ENCODE peak calls at places on chromosomes 1 and 21, in ten cellular contexts. One of them, this sample, is unnamed. For H3K9me3, the result is how much of the 10 kb centered on the place peaks cover.

GRCh38 chr1:85330711-85331290 is 54.4 kb upstream of the BCL10 start:
- DNase-seq in upper lobe of left lung: peak
- DNase-seq in naive thymus-derived CD4-positive, alpha-beta T cell: no peak
- DNase-seq in mammary epithelial cell: no peak
- DNase-seq in esophagus muscularis mucosa: no peak
- DNase-seq in colonic mucosa: no peak
- DNase-seq in cardiac muscle cell: no peak
- DNase-seq in thoracic aorta: peak
- DNase-seq in transverse colon: no peak
- DNase-seq in left ventricle myocardium inferior: peak
- DNase-seq in this sample: no peak

GRCh38 chr21:44800103-44800502 is 1.5 kb downstream of the UBE2G2 start:
- DNase-seq in thoracic aorta: no peak
- DNase-seq in mammary epithelial cell: peak
- DNase-seq in cardiac muscle cell: peak
- DNase-seq in colonic mucosa: peak
- DNase-seq in transverse colon: no peak
- DNase-seq in left ventricle myocardium inferior: no peak
- DNase-seq in naive thymus-derived CD4-positive, alpha-beta T cell: no peak
- DNase-seq in upper lobe of left lung: no peak
- DNase-seq in esophagus muscularis mucosa: no peak
- DNase-seq in this sample: no peak

GRCh38 chr1:39933956-39934941 is 20.7 kb upstream of the MFSD2A start:
- DNase-seq in transverse colon: peak
- DNase-seq in colonic mucosa: peak
- DNase-seq in upper lobe of left lung: peak
- DNase-seq in thoracic aorta: peak
- DNase-seq in mammary epithelial cell: peak
- DNase-seq in left ventricle myocardium inferior: peak
- DNase-seq in naive thymus-derived CD4-positive, alpha-beta T cell: no peak
- DNase-seq in cardiac muscle cell: no peak
- DNase-seq in esophagus muscularis mucosa: no peak
- DNase-seq in this sample: no peak

GRCh38 chr1:216596298-216596947 is 126.8 kb downstream of the ESRRG start:
- DNase-seq in esophagus muscularis mucosa: no peak
- DNase-seq in upper lobe of left lung: no peak
- DNase-seq in naive thymus-derived CD4-positive, alpha-beta T cell: no peak
- DNase-seq in cardiac muscle cell: peak
- DNase-seq in mammary epithelial cell: no peak
- DNase-seq in left ventricle myocardium inferior: no peak
- DNase-seq in transverse colon: no peak
- DNase-seq in thoracic aorta: no peak
- DNase-seq in colonic mucosa: no peak
- DNase-seq in this sample: no peak

GRCh38 chr1:24954631-24955030 is 24.6 kb upstream of the RUNX3 start:
- DNase-seq in left ventricle myocardium inferior: no peak
- DNase-seq in colonic mucosa: no peak
- DNase-seq in transverse colon: no peak
- DNase-seq in thoracic aorta: no peak
- DNase-seq in naive thymus-derived CD4-positive, alpha-beta T cell: no peak
- DNase-seq in cardiac muscle cell: no peak
- DNase-seq in upper lobe of left lung: no peak
- DNase-seq in esophagus muscularis mucosa: no peak
- DNase-seq in mammary epithelial cell: no peak
- DNase-seq in this sample: no peak

GRCh38 chr1:39826583-39826982 is 37.9 kb upstream of the BMP8B start:
- DNase-seq in upper lobe of left lung: no peak
- DNase-seq in left ventricle myocardium inferior: no peak
- DNase-seq in esophagus muscularis mucosa: no peak
- DNase-seq in cardiac muscle cell: no peak
- DNase-seq in thoracic aorta: no peak
- DNase-seq in mammary epithelial cell: no peak
- DNase-seq in colonic mucosa: peak
- DNase-seq in transverse colon: no peak
- DNase-seq in naive thymus-derived CD4-positive, alpha-beta T cell: no peak
- DNase-seq in this sample: no peak

GRCh38 chr1:221449801-221450470 is 292.0 kb downstream of the DUSP10 start:
- DNase-seq in upper lobe of left lung: no peak
- DNase-seq in colonic mucosa: no peak
- DNase-seq in thoracic aorta: no peak
- DNase-seq in transverse colon: no peak
- DNase-seq in cardiac muscle cell: no peak
- DNase-seq in naive thymus-derived CD4-positive, alpha-beta T cell: no peak
- DNase-seq in mammary epithelial cell: peak
- DNase-seq in left ventricle myocardium inferior: no peak
- DNase-seq in esophagus muscularis mucosa: no peak
- DNase-seq in this sample: no peak

GRCh38 chr1:154943649-154944421 is 7.3 kb upstream of the PMVK start:
- DNase-seq in thoracic aorta: no peak
- DNase-seq in esophagus muscularis mucosa: no peak
- DNase-seq in transverse colon: peak
- DNase-seq in naive thymus-derived CD4-positive, alpha-beta T cell: no peak
- DNase-seq in colonic mucosa: peak
- DNase-seq in left ventricle myocardium inferior: no peak
- DNase-seq in cardiac muscle cell: peak
- DNase-seq in upper lobe of left lung: no peak
- DNase-seq in mammary epithelial cell: no peak
- DNase-seq in this sample: no peak

GRCh38 chr1:56819393-56819899 is at the start of gene FYB2:
- DNase-seq in esophagus muscularis mucosa: no peak
- DNase-seq in upper lobe of left lung: no peak
- DNase-seq in naive thymus-derived CD4-positive, alpha-beta T cell: no peak
- DNase-seq in colonic mucosa: peak
- DNase-seq in transverse colon: peak
- DNase-seq in mammary epithelial cell: no peak
- DNase-seq in thoracic aorta: no peak
- DNase-seq in left ventricle myocardium inferior: peak
- DNase-seq in cardiac muscle cell: peak
- DNase-seq in this sample: no peak

GRCh38 chr1:201748331-201748730 is 80.6 kb upstream of the IPO9 start:
- DNase-seq in naive thymus-derived CD4-positive, alpha-beta T cell: no peak
- DNase-seq in esophagus muscularis mucosa: no peak
- DNase-seq in upper lobe of left lung: no peak
- DNase-seq in thoracic aorta: peak
- DNase-seq in transverse colon: no peak
- DNase-seq in mammary epithelial cell: peak
- DNase-seq in cardiac muscle cell: no peak
- DNase-seq in colonic mucosa: no peak
- DNase-seq in left ventricle myocardium inferior: no peak
- DNase-seq in this sample: no peak

GRCh38 chr1:207218512-207219352 is 102.7 kb upstream of the CD55 start:
- DNase-seq in mammary epithelial cell: peak
- DNase-seq in upper lobe of left lung: peak
- DNase-seq in esophagus muscularis mucosa: no peak
- DNase-seq in transverse colon: no peak
- DNase-seq in cardiac muscle cell: no peak
- DNase-seq in left ventricle myocardium inferior: no peak
- DNase-seq in thoracic aorta: no peak
- DNase-seq in colonic mucosa: no peak
- DNase-seq in naive thymus-derived CD4-positive, alpha-beta T cell: no peak
- DNase-seq in this sample: no peak

GRCh38 chr1:156342556-156342955 is 4.2 kb downstream of the TSACC start:
- DNase-seq in esophagus muscularis mucosa: no peak
- DNase-seq in naive thymus-derived CD4-positive, alpha-beta T cell: no peak
- DNase-seq in transverse colon: no peak
- DNase-seq in upper lobe of left lung: no peak
- DNase-seq in left ventricle myocardium inferior: no peak
- DNase-seq in thoracic aorta: no peak
- DNase-seq in colonic mucosa: no peak
- DNase-seq in mammary epithelial cell: no peak
- DNase-seq in cardiac muscle cell: no peak
- DNase-seq in this sample: no peak

GRCh38 chr21:45258476-45258875 is 29.2 kb downstream of the POFUT2 start:
- DNase-seq in left ventricle myocardium inferior: no peak
- DNase-seq in mammary epithelial cell: no peak
- DNase-seq in transverse colon: no peak
- DNase-seq in upper lobe of left lung: no peak
- DNase-seq in naive thymus-derived CD4-positive, alpha-beta T cell: no peak
- DNase-seq in cardiac muscle cell: no peak
- DNase-seq in thoracic aorta: no peak
- DNase-seq in esophagus muscularis mucosa: peak
- DNase-seq in colonic mucosa: peak
- DNase-seq in this sample: no peak

GRCh38 chr21:45308211-45309068 is 20.7 kb upstream of the POFUT2 start:
- DNase-seq in left ventricle myocardium inferior: peak
- DNase-seq in naive thymus-derived CD4-positive, alpha-beta T cell: no peak
- DNase-seq in upper lobe of left lung: peak
- DNase-seq in colonic mucosa: no peak
- DNase-seq in esophagus muscularis mucosa: no peak
- DNase-seq in transverse colon: no peak
- DNase-seq in cardiac muscle cell: no peak
- DNase-seq in mammary epithelial cell: no peak
- DNase-seq in thoracic aorta: no peak
- DNase-seq in this sample: no peak

GRCh38 chr1:54608561-54609230 is 14.6 kb downstream of the FAM151A start:
- DNase-seq in cardiac muscle cell: no peak
- DNase-seq in mammary epithelial cell: no peak
- DNase-seq in esophagus muscularis mucosa: no peak
- DNase-seq in thoracic aorta: no peak
- DNase-seq in left ventricle myocardium inferior: no peak
- DNase-seq in transverse colon: peak
- DNase-seq in colonic mucosa: no peak
- DNase-seq in naive thymus-derived CD4-positive, alpha-beta T cell: no peak
- DNase-seq in upper lobe of left lung: no peak
- DNase-seq in this sample: no peak

GRCh38 chr1:156371553-156372264 is 2.7 kb downstream of the RHBG start:
- DNase-seq in colonic mucosa: no peak
- DNase-seq in thoracic aorta: no peak
- DNase-seq in cardiac muscle cell: no peak
- DNase-seq in esophagus muscularis mucosa: no peak
- DNase-seq in upper lobe of left lung: peak
- DNase-seq in transverse colon: no peak
- DNase-seq in naive thymus-derived CD4-positive, alpha-beta T cell: no peak
- DNase-seq in mammary epithelial cell: peak
- DNase-seq in left ventricle myocardium inferior: peak
- DNase-seq in this sample: no peak

GRCh38 chr1:145926706-145927072 is 595 bp downstream of the RBM8A start:
- DNase-seq in cardiac muscle cell: no peak
- DNase-seq in colonic mucosa: no peak
- DNase-seq in thoracic aorta: no peak
- DNase-seq in transverse colon: no peak
- DNase-seq in left ventricle myocardium inferior: no peak
- DNase-seq in esophagus muscularis mucosa: no peak
- DNase-seq in mammary epithelial cell: no peak
- DNase-seq in naive thymus-derived CD4-positive, alpha-beta T cell: no peak
- DNase-seq in upper lobe of left lung: no peak
- DNase-seq in this sample: no peak

GRCh38 chr1:24619376-24619775 is 23.7 kb upstream of the SRRM1 start:
- DNase-seq in esophagus muscularis mucosa: no peak
- DNase-seq in colonic mucosa: no peak
- DNase-seq in cardiac muscle cell: no peak
- DNase-seq in mammary epithelial cell: peak
- DNase-seq in naive thymus-derived CD4-positive, alpha-beta T cell: no peak
- DNase-seq in thoracic aorta: no peak
- DNase-seq in upper lobe of left lung: no peak
- DNase-seq in transverse colon: no peak
- DNase-seq in left ventricle myocardium inferior: no peak
- DNase-seq in this sample: no peak

GRCh38 chr1:167081594-167081993 is 8.6 kb downstream of the GPA33 start:
- DNase-seq in mammary epithelial cell: no peak
- DNase-seq in colonic mucosa: no peak
- DNase-seq in cardiac muscle cell: no peak
- DNase-seq in upper lobe of left lung: no peak
- DNase-seq in left ventricle myocardium inferior: no peak
- DNase-seq in thoracic aorta: no peak
- DNase-seq in esophagus muscularis mucosa: no peak
- DNase-seq in naive thymus-derived CD4-positive, alpha-beta T cell: no peak
- DNase-seq in transverse colon: no peak
- DNase-seq in this sample: no peak

GRCh38 chr1:69090752-69091151 is 477.0 kb upstream of the LRRC7 start:
- DNase-seq in upper lobe of left lung: no peak
- DNase-seq in thoracic aorta: no peak
- DNase-seq in esophagus muscularis mucosa: no peak
- DNase-seq in left ventricle myocardium inferior: no peak
- DNase-seq in mammary epithelial cell: no peak
- DNase-seq in colonic mucosa: no peak
- DNase-seq in transverse colon: no peak
- DNase-seq in naive thymus-derived CD4-positive, alpha-beta T cell: no peak
- DNase-seq in cardiac muscle cell: no peak
- DNase-seq in this sample: no peak
- H3K9me3 ChIP-seq in upper lobe of left lung: under half
- H3K9me3 ChIP-seq in thoracic aorta: under half
- H3K9me3 ChIP-seq in esophagus muscularis mucosa: under half
- H3K9me3 ChIP-seq in left ventricle myocardium inferior: under half
- H3K9me3 ChIP-seq in mammary epithelial cell: under half
- H3K9me3 ChIP-seq in colonic mucosa: under half
- H3K9me3 ChIP-seq in transverse colon: under half
- H3K9me3 ChIP-seq in naive thymus-derived CD4-positive, alpha-beta T cell: under half
- H3K9me3 ChIP-seq in cardiac muscle cell: under half
- H3K9me3 ChIP-seq in this sample: under half

DNA sequence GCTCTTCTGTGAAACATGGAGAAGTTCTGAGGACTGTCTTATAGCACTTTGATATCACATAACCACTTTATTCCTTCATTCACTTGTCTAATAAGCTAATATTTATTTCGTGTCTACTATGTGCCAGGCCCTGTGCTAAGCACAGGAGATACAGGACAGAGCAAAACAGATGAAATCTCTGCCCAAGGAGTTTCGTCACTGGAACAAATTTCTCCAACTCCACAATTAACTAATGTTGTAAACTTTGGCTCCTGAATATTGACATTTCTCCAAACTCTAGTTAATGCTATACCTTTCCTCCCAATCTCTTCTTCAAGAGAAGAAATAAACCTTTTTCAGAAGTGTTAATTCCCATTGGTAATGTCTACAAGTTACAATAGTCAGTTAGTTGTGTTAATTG is 24.8 kb upstream of the OR10J5 start:
- DNase-seq in cardiac muscle cell: no peak
- DNase-seq in naive thymus-derived CD4-positive, alpha-beta T cell: no peak
- DNase-seq in upper lobe of left lung: no peak
- DNase-seq in esophagus muscularis mucosa: no peak
- DNase-seq in transverse colon: no peak
- DNase-seq in thoracic aorta: no peak
- DNase-seq in left ventricle myocardium inferior: no peak
- DNase-seq in mammary epithelial cell: no peak
- DNase-seq in colonic mucosa: no peak
- DNase-seq in this sample: no peak
- H3K9me3 ChIP-seq in cardiac muscle cell: under half
- H3K9me3 ChIP-seq in naive thymus-derived CD4-positive, alpha-beta T cell: under half
- H3K9me3 ChIP-seq in upper lobe of left lung: under half
- H3K9me3 ChIP-seq in esophagus muscularis mucosa: under half
- H3K9me3 ChIP-seq in transverse colon: under half
- H3K9me3 ChIP-seq in thoracic aorta: under half
- H3K9me3 ChIP-seq in left ventricle myocardium inferior: under half
- H3K9me3 ChIP-seq in mammary epithelial cell: under half
- H3K9me3 ChIP-seq in colonic mucosa: under half
- H3K9me3 ChIP-seq in this sample: under half

GRCh38 chr1:228242313-228242864 is 34.5 kb downstream of the OBSCN start:
- DNase-seq in colonic mucosa: no peak
- DNase-seq in thoracic aorta: no peak
- DNase-seq in cardiac muscle cell: no peak
- DNase-seq in left ventricle myocardium inferior: no peak
- DNase-seq in transverse colon: no peak
- DNase-seq in upper lobe of left lung: no peak
- DNase-seq in esophagus muscularis mucosa: no peak
- DNase-seq in naive thymus-derived CD4-positive, alpha-beta T cell: no peak
- DNase-seq in mammary epithelial cell: no peak
- DNase-seq in this sample: no peak
- H3K9me3 ChIP-seq in colonic mucosa: under half
- H3K9me3 ChIP-seq in thoracic aorta: under half
- H3K9me3 ChIP-seq in cardiac muscle cell: under half
- H3K9me3 ChIP-seq in left ventricle myocardium inferior: half or more
- H3K9me3 ChIP-seq in transverse colon: under half
- H3K9me3 ChIP-seq in upper lobe of left lung: under half
- H3K9me3 ChIP-seq in esophagus muscularis mucosa: half or more
- H3K9me3 ChIP-seq in naive thymus-derived CD4-positive, alpha-beta T cell: half or more
- H3K9me3 ChIP-seq in mammary epithelial cell: under half
- H3K9me3 ChIP-seq in this sample: under half

GRCh38 chr1:248730507-248731335 is 24.8 kb downstream of the LYPD8 start:
- DNase-seq in transverse colon: no peak
- DNase-seq in upper lobe of left lung: no peak
- DNase-seq in esophagus muscularis mucosa: no peak
- DNase-seq in thoracic aorta: no peak
- DNase-seq in left ventricle myocardium inferior: no peak
- DNase-seq in cardiac muscle cell: no peak
- DNase-seq in mammary epithelial cell: no peak
- DNase-seq in colonic mucosa: no peak
- DNase-seq in naive thymus-derived CD4-positive, alpha-beta T cell: no peak
- DNase-seq in this sample: no peak
- H3K9me3 ChIP-seq in transverse colon: under half
- H3K9me3 ChIP-seq in upper lobe of left lung: under half
- H3K9me3 ChIP-seq in esophagus muscularis mucosa: under half
- H3K9me3 ChIP-seq in thoracic aorta: under half
- H3K9me3 ChIP-seq in left ventricle myocardium inferior: under half
- H3K9me3 ChIP-seq in cardiac muscle cell: under half
- H3K9me3 ChIP-seq in mammary epithelial cell: under half
- H3K9me3 ChIP-seq in colonic mucosa: under half
- H3K9me3 ChIP-seq in naive thymus-derived CD4-positive, alpha-beta T cell: under half
- H3K9me3 ChIP-seq in this sample: under half